ENCODE peak calls at places on chromosomes 13 and 19, in five cellular contexts. W, J, D, Y and M are unnamed samples.

GRCh38 chr13:74560325-74560724 is 426.1 kb upstream of the KLF12 start:
- DNase-seq in W (no peak), J (no peak), Y (no peak), D (no peak), M (peak)

GRCh38 chr19:7326105-7326877 is 22.4 kb upstream of the ARHGEF18 start:
- DNase-seq in W (no peak), Y (peak), J (no peak), D (peak), M (peak)

GRCh38 chr19:38247126-38247525 is 9.0 kb downstream of the PPP1R14A start:
- DNase-seq in Y (no peak), W (no peak), D (no peak), J (no peak), M (no peak)

GRCh38 chr13:99028890-99029289 is 51.0 kb upstream of the DOCK9 start:
- DNase-seq in W (no peak), D (peak), J (no peak), Y (peak), M (peak)

GRCh38 chr13:77521595-77522367 is 13.7 kb upstream of the SCEL start:
- DNase-seq in J (no peak), Y (no peak), D (no peak), W (no peak), M (no peak)

GRCh38 chr13:36418022-36418805 is 14.1 kb upstream of the CCNA1 start:
- DNase-seq in W (no peak), Y (no peak), J (no peak), D (no peak), M (no peak)

GRCh38 chr13:71285700-71286099 is 581.3 kb downstream of the DACH1 start:
- DNase-seq in Y (peak), W (no peak), D (no peak), J (no peak), M (peak)

GRCh38 chr19:50944795-50945194 is 8.0 kb downstream of the KLK5 start:
- DNase-seq in J (no peak), Y (no peak), D (no peak), W (no peak), M (no peak)

GRCh38 chr13:49086711-49087110 is 111.0 kb downstream of the FNDC3A start:
- DNase-seq in W (no peak), Y (no peak), J (no peak), D (no peak), M (no peak)

GRCh38 chr13:36131931-36132297 is 732 bp upstream of the DCLK1 start:
- DNase-seq in D (no peak), Y (no peak), W (no peak), J (no peak), M (no peak)

GRCh38 chr19:50410109-50410508 is 8.6 kb upstream of the SPIB start:
- DNase-seq in Y (no peak), W (no peak), J (no peak), D (no peak), M (no peak)

GRCh38 chr19:51002542-51003311 is 1.3 kb upstream of the KLK8 start:
- DNase-seq in Y (no peak), W (no peak), D (peak), J (no peak), M (peak)

GRCh38 chr19:54517483-54517882 is 14.9 kb downstream of the LAIR2 start:
- DNase-seq in J (no peak), D (peak), W (peak), Y (peak), M (peak)

GRCh38 chr19:36172852-36173251 is 20.6 kb upstream of the COX7A1 start:
- DNase-seq in Y (no peak), J (no peak), W (no peak), D (no peak), M (no peak)

GRCh38 chr13:46519177-46519576 is 33.8 kb upstream of the LRCH1 start:
- DNase-seq in Y (no peak), D (no peak), J (no peak), W (no peak), M (no peak)

GRCh38 chr19:34145741-34146202 is 26.5 kb upstream of the LSM14A start:
- DNase-seq in D (peak), Y (peak), W (peak), J (peak), M (peak)

GRCh38 chr13:28137556-28137955 is 789 bp upstream of the PAN3 start:
- DNase-seq in Y (no peak), W (peak), J (no peak), D (peak), M (no peak)

GRCh38 chr13:102328909-102329308 is 72.9 kb downstream of the FGF14 start:
- DNase-seq in J (no peak), Y (no peak), D (no peak), W (no peak), M (no peak)

GRCh38 chr13:25231537-25231936 is 55.8 kb downstream of the MTMR6 start:
- DNase-seq in J (no peak), D (peak), Y (no peak), W (no peak), M (no peak)

GRCh38 chr13:100983111-100983510 is 308.5 kb upstream of the TMTC4 start:
- DNase-seq in W (no peak), D (no peak), Y (no peak), J (no peak), M (no peak)

GRCh38 chr13:30000373-30000770 is 150.0 kb upstream of the UBL3 start:
- DNase-seq in J (no peak), D (no peak), W (no peak), Y (no peak), M (no peak)

GRCh38 chr19:43313711-43314495 is 39.6 kb upstream of the CD177 start:
- DNase-seq in Y (no peak), D (no peak), W (no peak), J (no peak), M (no peak)

GRCh38 chr13:29858667-29859066 is 8.2 kb upstream of the UBL3 start:
- DNase-seq in D (no peak), Y (no peak), W (no peak), J (peak), M (no peak)

GRCh38 chr13:30396434-30397075 is 25.7 kb upstream of the UBE2L5 start:
- DNase-seq in D (no peak), Y (no peak), J (no peak), W (no peak), M (no peak)

GRCh38 chr13:41133951-41134350 is 1.3 kb upstream of the KBTBD6 start:
- DNase-seq in Y (no peak), W (no peak), J (no peak), D (no peak), M (no peak)

GRCh38 chr19:56108447-56109195 is 12.5 kb downstream of the ZNF787 start:
- DNase-seq in W (no peak), J (no peak), Y (no peak), D (no peak), M (no peak)

GRCh38 chr13:41650706-41651105 is 193.4 kb downstream of the RGCC start:
- DNase-seq in W (no peak), Y (no peak), J (no peak), D (no peak), M (no peak)

GRCh38 chr13:75847588-75847987 is 211.5 kb downstream of the LMO7 start:
- DNase-seq in J (no peak), W (no peak), D (no peak), Y (no peak), M (no peak)

GRCh38 chr13:96141032-96141431 is 51.1 kb downstream of the HS6ST3 start:
- DNase-seq in J (no peak), D (no peak), W (no peak), Y (no peak), M (peak)

GRCh38 chr19:50835103-50835784 is 1.9 kb upstream of the KLK15 start:
- DNase-seq in D (no peak), J (no peak), W (no peak), Y (no peak), M (no peak)

GRCh38 chr19:18415177-18415867 is 3.9 kb upstream of the SSBP4 start:
- DNase-seq in W (peak), J (peak), Y (no peak), D (no peak), M (no peak)

GRCh38 chr13:76043882-76044281 is 407.8 kb downstream of the LMO7 start:
- DNase-seq in D (no peak), W (no peak), Y (no peak), J (no peak), M (no peak)

GRCh38 chr13:111384441-111385181 is 64.2 kb downstream of the TEX29 start:
- DNase-seq in Y (peak), W (no peak), J (no peak), D (no peak), M (peak)

GRCh38 chr19:42132030-42132628 is at the start of gene POU2F2:
- DNase-seq in W (peak), D (no peak), Y (peak), J (no peak), M (peak)

GRCh38 chr19:1725100-1726064 is 27.9 kb upstream of the ONECUT3 start:
- DNase-seq in D (peak), W (peak), J (no peak), Y (peak), M (no peak)

GRCh38 chr19:42189133-42189532 is 28.3 kb downstream of the DEDD2 start:
- DNase-seq in W (no peak), Y (no peak), D (no peak), J (no peak), M (no peak)

GRCh38 chr13:86085890-86086289 is 286.7 kb upstream of the SLITRK6 start:
- DNase-seq in D (no peak), Y (no peak), J (no peak), W (no peak), M (peak)

GRCh38 chr19:4911786-4912672 is 2.7 kb downstream of the UHRF1 start:
- DNase-seq in Y (peak), W (peak), J (peak), D (peak), M (peak)

GRCh38 chr13:37192986-37193385 is 87.5 kb upstream of the CSNK1A1L start:
- DNase-seq in J (no peak), Y (no peak), W (no peak), D (no peak), M (no peak)